ENCODE peak calls at places on chromosomes 16 and 17, in eight cellular contexts. One of them, this sample, is unnamed.

GRCh38 chr17:33039874-33040273 is 48.2 kb downstream of the SPACA3 start:
- DNase-seq in Peyer's patch: no peak
- DNase-seq in progenitor cell of endocrine pancreas: no peak
- DNase-seq in transverse colon: no peak
- DNase-seq in fibroblast of the aortic adventitia: peak
- DNase-seq in heart right ventricle: no peak
- DNase-seq in type B pancreatic cell: no peak
- DNase-seq in tibial nerve: no peak
- DNase-seq in this sample: no peak

GRCh38 chr17:7816926-7817642 is 16.9 kb upstream of the KDM6B start:
- DNase-seq in Peyer's patch: no peak
- DNase-seq in progenitor cell of endocrine pancreas: no peak
- DNase-seq in transverse colon: no peak
- DNase-seq in fibroblast of the aortic adventitia: no peak
- DNase-seq in heart right ventricle: no peak
- DNase-seq in type B pancreatic cell: no peak
- DNase-seq in tibial nerve: no peak
- DNase-seq in this sample: no peak

GRCh38 chr17:80986816-80987480 is 4.7 kb upstream of the CHMP6 start:
- DNase-seq in Peyer's patch: no peak
- DNase-seq in progenitor cell of endocrine pancreas: no peak
- DNase-seq in transverse colon: no peak
- DNase-seq in fibroblast of the aortic adventitia: no peak
- DNase-seq in heart right ventricle: peak
- DNase-seq in type B pancreatic cell: no peak
- DNase-seq in tibial nerve: no peak
- DNase-seq in this sample: no peak

GRCh38 chr16:53007095-53007494 is 45.6 kb downstream of the CHD9NB start:
- DNase-seq in Peyer's patch: no peak
- DNase-seq in progenitor cell of endocrine pancreas: no peak
- DNase-seq in transverse colon: no peak
- DNase-seq in fibroblast of the aortic adventitia: no peak
- DNase-seq in heart right ventricle: no peak
- DNase-seq in type B pancreatic cell: no peak
- DNase-seq in tibial nerve: no peak
- DNase-seq in this sample: no peak

GRCh38 chr17:7443499-7444485 is 1.1 kb upstream of the CHRNB1 start:
- DNase-seq in Peyer's patch: no peak
- DNase-seq in progenitor cell of endocrine pancreas: no peak
- DNase-seq in transverse colon: no peak
- DNase-seq in fibroblast of the aortic adventitia: peak
- DNase-seq in heart right ventricle: no peak
- DNase-seq in type B pancreatic cell: no peak
- DNase-seq in tibial nerve: no peak
- DNase-seq in this sample: no peak

GRCh38 chr16:68356249-68356918 is 45.6 kb downstream of the PRMT7 start:
- DNase-seq in Peyer's patch: peak
- DNase-seq in progenitor cell of endocrine pancreas: no peak
- DNase-seq in transverse colon: peak
- DNase-seq in fibroblast of the aortic adventitia: no peak
- DNase-seq in heart right ventricle: no peak
- DNase-seq in type B pancreatic cell: no peak
- DNase-seq in tibial nerve: no peak
- DNase-seq in this sample: no peak

GRCh38 chr16:12944300-12944699 is 42.9 kb downstream of the SHISA9 start:
- DNase-seq in Peyer's patch: no peak
- DNase-seq in progenitor cell of endocrine pancreas: no peak
- DNase-seq in transverse colon: no peak
- DNase-seq in fibroblast of the aortic adventitia: no peak
- DNase-seq in heart right ventricle: no peak
- DNase-seq in type B pancreatic cell: no peak
- DNase-seq in tibial nerve: no peak
- DNase-seq in this sample: no peak

GRCh38 chr16:81480856-81481821 is 36.5 kb downstream of the CMIP start:
- DNase-seq in Peyer's patch: peak
- DNase-seq in progenitor cell of endocrine pancreas: no peak
- DNase-seq in transverse colon: peak
- DNase-seq in fibroblast of the aortic adventitia: no peak
- DNase-seq in heart right ventricle: peak
- DNase-seq in type B pancreatic cell: no peak
- DNase-seq in tibial nerve: peak
- DNase-seq in this sample: peak

GRCh38 chr17:34117332-34117731 is 137.8 kb upstream of the CCL2 start:
- DNase-seq in Peyer's patch: no peak
- DNase-seq in progenitor cell of endocrine pancreas: no peak
- DNase-seq in transverse colon: no peak
- DNase-seq in fibroblast of the aortic adventitia: no peak
- DNase-seq in heart right ventricle: no peak
- DNase-seq in type B pancreatic cell: no peak
- DNase-seq in tibial nerve: no peak
- DNase-seq in this sample: no peak

GRCh38 chr17:50765454-50766221 is 1.7 kb downstream of the ANKRD40CL start:
- DNase-seq in Peyer's patch: peak
- DNase-seq in progenitor cell of endocrine pancreas: no peak
- DNase-seq in transverse colon: peak
- DNase-seq in fibroblast of the aortic adventitia: no peak
- DNase-seq in heart right ventricle: no peak
- DNase-seq in type B pancreatic cell: peak
- DNase-seq in tibial nerve: no peak
- DNase-seq in this sample: no peak

GRCh38 chr16:89154390-89155183 is 17.0 kb upstream of the CDH15 start:
- DNase-seq in Peyer's patch: no peak
- DNase-seq in progenitor cell of endocrine pancreas: no peak
- DNase-seq in transverse colon: no peak
- DNase-seq in fibroblast of the aortic adventitia: no peak
- DNase-seq in heart right ventricle: no peak
- DNase-seq in type B pancreatic cell: no peak
- DNase-seq in tibial nerve: no peak
- DNase-seq in this sample: no peak

GRCh38 chr17:36667922-36668321 is 66.5 kb downstream of the MRM1 start:
- DNase-seq in Peyer's patch: no peak
- DNase-seq in progenitor cell of endocrine pancreas: no peak
- DNase-seq in transverse colon: no peak
- DNase-seq in fibroblast of the aortic adventitia: no peak
- DNase-seq in heart right ventricle: no peak
- DNase-seq in type B pancreatic cell: no peak
- DNase-seq in tibial nerve: no peak
- DNase-seq in this sample: no peak

GRCh38 chr16:56329887-56330286 is 95.5 kb downstream of the AMFR start:
- DNase-seq in Peyer's patch: no peak
- DNase-seq in progenitor cell of endocrine pancreas: no peak
- DNase-seq in transverse colon: no peak
- DNase-seq in fibroblast of the aortic adventitia: no peak
- DNase-seq in heart right ventricle: no peak
- DNase-seq in type B pancreatic cell: no peak
- DNase-seq in tibial nerve: no peak
- DNase-seq in this sample: no peak

GRCh38 chr16:35102780-35103403 is 1643.5 kb downstream of the TP53TG3F start:
- DNase-seq in Peyer's patch: no peak
- DNase-seq in progenitor cell of endocrine pancreas: no peak
- DNase-seq in transverse colon: no peak
- DNase-seq in fibroblast of the aortic adventitia: no peak
- DNase-seq in heart right ventricle: no peak
- DNase-seq in type B pancreatic cell: no peak
- DNase-seq in tibial nerve: no peak
- DNase-seq in this sample: no peak
- TF ChIP-seq CTCF in Peyer's patch: no peak
- TF ChIP-seq CTCF in progenitor cell of endocrine pancreas: no peak
- TF ChIP-seq CTCF in transverse colon: no peak
- TF ChIP-seq CTCF in fibroblast of the aortic adventitia: no peak
- TF ChIP-seq CTCF in heart right ventricle: peak
- TF ChIP-seq CTCF in type B pancreatic cell: no peak
- TF ChIP-seq CTCF in tibial nerve: no peak
- TF ChIP-seq CTCF in this sample: no peak

GRCh38 chr17:5043524-5043923 is 8.3 kb upstream of the SLC52A1 start:
- DNase-seq in Peyer's patch: no peak
- DNase-seq in progenitor cell of endocrine pancreas: no peak
- DNase-seq in transverse colon: no peak
- DNase-seq in fibroblast of the aortic adventitia: no peak
- DNase-seq in heart right ventricle: no peak
- DNase-seq in type B pancreatic cell: no peak
- DNase-seq in tibial nerve: no peak
- DNase-seq in this sample: no peak
- TF ChIP-seq CTCF in Peyer's patch: no peak
- TF ChIP-seq CTCF in progenitor cell of endocrine pancreas: no peak
- TF ChIP-seq CTCF in transverse colon: no peak
- TF ChIP-seq CTCF in fibroblast of the aortic adventitia: no peak
- TF ChIP-seq CTCF in heart right ventricle: no peak
- TF ChIP-seq CTCF in type B pancreatic cell: no peak
- TF ChIP-seq CTCF in tibial nerve: no peak
- TF ChIP-seq CTCF in this sample: no peak

DNA sequence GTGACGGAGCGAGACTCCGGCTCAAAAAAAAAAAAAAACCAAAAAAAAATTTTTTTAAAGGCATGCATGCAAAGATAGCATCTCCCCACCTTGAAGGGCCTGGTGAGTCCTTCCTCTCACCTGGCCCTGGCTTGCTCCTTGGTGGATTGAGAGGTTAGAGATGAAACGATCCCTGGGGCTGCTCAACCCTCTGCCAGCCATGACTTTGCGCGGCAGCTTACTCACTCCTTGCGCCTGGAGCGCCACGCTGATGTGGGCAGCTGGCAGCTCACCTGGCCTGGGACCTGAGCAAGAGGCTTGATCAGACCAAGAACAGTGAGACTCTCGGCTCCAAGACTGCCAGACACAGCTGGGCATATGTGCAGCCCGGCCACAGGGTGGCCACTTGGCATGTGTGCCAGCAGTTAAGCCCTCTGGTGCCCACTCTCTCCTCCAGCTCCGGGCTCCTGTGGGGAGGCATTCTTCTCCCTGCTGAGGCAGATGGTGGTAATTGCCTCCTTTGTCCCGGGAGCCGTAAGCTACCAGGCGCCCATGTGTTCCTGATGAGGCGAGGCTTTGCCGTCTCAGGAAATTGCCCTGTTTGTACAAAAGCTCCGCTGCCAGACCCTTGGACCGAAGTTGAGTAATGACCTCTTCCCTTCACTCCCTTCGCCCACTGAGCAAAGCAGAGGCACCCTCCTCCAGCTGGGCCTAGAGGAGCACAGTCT is 5.1 kb upstream of the EVPL start:
- DNase-seq in Peyer's patch: no peak
- DNase-seq in progenitor cell of endocrine pancreas: no peak
- DNase-seq in transverse colon: no peak
- DNase-seq in fibroblast of the aortic adventitia: no peak
- DNase-seq in heart right ventricle: no peak
- DNase-seq in type B pancreatic cell: no peak
- DNase-seq in tibial nerve: no peak
- DNase-seq in this sample: no peak
- TF ChIP-seq CTCF in Peyer's patch: no peak
- TF ChIP-seq CTCF in progenitor cell of endocrine pancreas: no peak
- TF ChIP-seq CTCF in transverse colon: peak
- TF ChIP-seq CTCF in fibroblast of the aortic adventitia: no peak
- TF ChIP-seq CTCF in heart right ventricle: no peak
- TF ChIP-seq CTCF in type B pancreatic cell: no peak
- TF ChIP-seq CTCF in tibial nerve: no peak
- TF ChIP-seq CTCF in this sample: no peak

GRCh38 chr16:85037721-85038120 is 10.1 kb downstream of the KIAA0513 start:
- DNase-seq in Peyer's patch: no peak
- DNase-seq in progenitor cell of endocrine pancreas: no peak
- DNase-seq in transverse colon: no peak
- DNase-seq in fibroblast of the aortic adventitia: no peak
- DNase-seq in heart right ventricle: no peak
- DNase-seq in type B pancreatic cell: no peak
- DNase-seq in tibial nerve: no peak
- DNase-seq in this sample: no peak
- TF ChIP-seq CTCF in Peyer's patch: no peak
- TF ChIP-seq CTCF in progenitor cell of endocrine pancreas: no peak
- TF ChIP-seq CTCF in transverse colon: no peak
- TF ChIP-seq CTCF in fibroblast of the aortic adventitia: no peak
- TF ChIP-seq CTCF in heart right ventricle: no peak
- TF ChIP-seq CTCF in type B pancreatic cell: no peak
- TF ChIP-seq CTCF in tibial nerve: no peak
- TF ChIP-seq CTCF in this sample: no peak

This sample was measured in lung.